ENCODE peak calls at places on chromosomes 13 and 19, in six cellular contexts. C is astrocyte; P is keratinocyte; R is Peyer's patch; G is breast epithelium; J is CD8-positive, alpha-beta T cell. U is an unnamed sample.

GRCh38 chr19:23823952-23824389 is 65.3 kb upstream of the ZNF681 start:
- DNase-seq in C (no peak), P (no peak), R (no peak), G (no peak), J (no peak), U (no peak)

GRCh38 chr13:26476744-26477129 is 80.7 kb upstream of the WASF3 start:
- DNase-seq in C (no peak), P (no peak), R (no peak), G (no peak), J (no peak), U (no peak)

GRCh38 chr13:51819544-51819943 is 15.6 kb upstream of the DHRS12 start:
- DNase-seq in C (no peak), P (no peak), R (no peak), G (no peak), J (no peak), U (no peak)

GRCh38 chr13:110216403-110217041 is 90.4 kb downstream of the COL4A1 start:
- DNase-seq in C (peak), P (no peak), R (no peak), G (no peak), J (no peak), U (no peak)

GRCh38 chr13:43492281-43492680 is 294.5 kb downstream of the ENOX1 start:
- DNase-seq in C (no peak), P (no peak), R (no peak), G (no peak), J (no peak), U (no peak)

GRCh38 chr19:35935911-35936737 is at the start of gene LRFN3:
- DNase-seq in C (peak), P (peak), R (peak), G (no peak), J (no peak), U (no peak)

GRCh38 chr19:38387550-38388309 is at the start of gene GGN:
- DNase-seq in C (peak), P (peak), R (peak), G (peak), J (peak), U (peak)

GRCh38 chr13:31898383-31899071 is 133.0 kb upstream of the FRY start:
- DNase-seq in C (no peak), P (no peak), R (no peak), G (no peak), J (no peak), U (no peak)

GRCh38 chr13:74325106-74325505 is 190.9 kb upstream of the KLF12 start:
- DNase-seq in C (peak), P (no peak), R (no peak), G (no peak), J (no peak), U (no peak)

GRCh38 chr13:47480121-47480520 is 521.0 kb downstream of the SUCLA2 start:
- DNase-seq in C (peak), P (no peak), R (no peak), G (no peak), J (no peak), U (no peak)

GRCh38 chr13:38340624-38341023 is 9.0 kb upstream of the UFM1 start:
- DNase-seq in C (no peak), P (no peak), R (no peak), G (no peak), J (no peak), U (no peak)

GRCh38 chr19:9943744-9944143 is 7.4 kb upstream of the OLFM2 start:
- DNase-seq in C (no peak), P (no peak), R (no peak), G (no peak), J (no peak), U (no peak)

GRCh38 chr13:93476175-93476574 is 249.6 kb downstream of the GPC6 start:
- DNase-seq in C (peak), P (no peak), R (no peak), G (no peak), J (no peak), U (no peak)

GRCh38 chr13:48866204-48866603 is 109.5 kb upstream of the FNDC3A start:
- DNase-seq in C (no peak), P (no peak), R (no peak), G (no peak), J (no peak), U (no peak)

GRCh38 chr13:43244482-43244881 is 221.1 kb downstream of the DNAJC15 start:
- DNase-seq in C (no peak), P (no peak), R (no peak), G (no peak), J (no peak), U (no peak)

GRCh38 chr13:35266412-35266811 is 210.1 kb downstream of the MAB21L1 start:
- DNase-seq in C (no peak), P (no peak), R (no peak), G (no peak), J (no peak), U (no peak)

GRCh38 chr13:96426160-96426559 is 336.3 kb downstream of the HS6ST3 start:
- DNase-seq in C (no peak), P (no peak), R (no peak), G (no peak), J (no peak), U (no peak)

GRCh38 chr19:38455031-38455430 is 21.5 kb downstream of the RYR1 start:
- DNase-seq in C (peak), P (no peak), R (no peak), G (no peak), J (no peak), U (no peak)

GRCh38 chr19:41311072-41311471 is 1.1 kb downstream of the CCDC97 start:
- DNase-seq in C (no peak), P (no peak), R (no peak), G (no peak), J (no peak), U (no peak)

GRCh38 chr19:6694147-6694815 is 24.3 kb upstream of the TNFSF14 start:
- DNase-seq in C (no peak), P (no peak), R (no peak), G (no peak), J (no peak), U (no peak)

GRCh38 chr19:6198896-6199239 is 63.4 kb downstream of the ACSBG2 start:
- DNase-seq in C (no peak), P (no peak), R (no peak), G (no peak), J (no peak), U (no peak)

GRCh38 chr13:100440756-100441421 is 147.7 kb downstream of the GGACT start:
- DNase-seq in C (peak), P (no peak), R (no peak), G (no peak), J (no peak), U (no peak)

GRCh38 chr19:5913739-5914357 is at the start of gene CAPS:
- DNase-seq in C (peak), P (peak), R (no peak), G (peak), J (no peak), U (no peak)

GRCh38 chr13:81540777-81541176 is 1199.9 kb upstream of the SPRY2 start:
- DNase-seq in C (no peak), P (no peak), R (no peak), G (no peak), J (no peak), U (no peak)

GRCh38 chr13:73894995-73895571 is 239.1 kb downstream of the KLF12 start:
- DNase-seq in C (no peak), P (no peak), R (no peak), G (no peak), J (no peak), U (no peak)

GRCh38 chr13:70723732-70724131 is 615.5 kb upstream of the KLHL1 start:
- DNase-seq in C (no peak), P (no peak), R (no peak), G (no peak), J (no peak), U (no peak)
- TF ChIP-seq CTCF in C (peak), P (no peak), R (no peak), G (no peak), J (no peak), U (no peak)

GRCh38 chr13:106036870-106037269 is 498.6 kb downstream of the EFNB2 start:
- DNase-seq in C (no peak), P (no peak), R (no peak), G (no peak), J (no peak), U (no peak)

GRCh38 chr13:106028916-106029315 is 506.5 kb downstream of the EFNB2 start:
- DNase-seq in C (peak), P (no peak), R (no peak), G (no peak), J (no peak), U (no peak)

GRCh38 chr13:106034201-106034600 is 501.3 kb downstream of the EFNB2 start:
- DNase-seq in C (peak), P (peak), R (no peak), G (no peak), J (no peak), U (no peak)

GRCh38 chr13:106029901-106030300 is 505.6 kb downstream of the EFNB2 start:
- DNase-seq in C (no peak), P (no peak), R (no peak), G (no peak), J (no peak), U (no peak)

GRCh38 chr13:106033634-106034033 is 501.8 kb downstream of the EFNB2 start:
- DNase-seq in C (peak), P (no peak), R (no peak), G (no peak), J (no peak), U (no peak)
- TF ChIP-seq CTCF in C (peak), P (peak), R (no peak), G (no peak), J (no peak), U (no peak)

GRCh38 chr19:1173160-1173844 is 766 bp downstream of the SBNO2 start:
- DNase-seq in C (no peak), P (no peak), R (peak), G (no peak), J (no peak), U (peak)

GRCh38 chr19:1173845-1174809 is at the start of gene SBNO2:
- DNase-seq in C (peak), P (no peak), R (peak), G (peak), J (peak), U (peak)

GRCh38 chr19:1181606-1182005 is 7.5 kb upstream of the SBNO2 start:
- DNase-seq in C (no peak), P (no peak), R (no peak), G (peak), J (no peak), U (no peak)

GRCh38 chr19:1175020-1175419 is 952 bp upstream of the SBNO2 start:
- DNase-seq in C (no peak), P (no peak), R (no peak), G (no peak), J (no peak), U (no peak)

GRCh38 chr19:1177322-1178114 is 3.5 kb upstream of the SBNO2 start:
- DNase-seq in C (peak), P (peak), R (no peak), G (no peak), J (no peak), U (no peak)
- TF ChIP-seq CTCF in C (no peak), P (peak), R (no peak), G (peak), J (no peak), U (no peak)

GRCh38 chr19:14571695-14572490 is at the start of gene NDUFB7:
- DNase-seq in C (peak), P (peak), R (peak), G (peak), J (peak), U (peak)
- TF ChIP-seq CTCF in C (peak), P (peak), R (peak), G (peak), J (peak), U (peak)

DNA sequence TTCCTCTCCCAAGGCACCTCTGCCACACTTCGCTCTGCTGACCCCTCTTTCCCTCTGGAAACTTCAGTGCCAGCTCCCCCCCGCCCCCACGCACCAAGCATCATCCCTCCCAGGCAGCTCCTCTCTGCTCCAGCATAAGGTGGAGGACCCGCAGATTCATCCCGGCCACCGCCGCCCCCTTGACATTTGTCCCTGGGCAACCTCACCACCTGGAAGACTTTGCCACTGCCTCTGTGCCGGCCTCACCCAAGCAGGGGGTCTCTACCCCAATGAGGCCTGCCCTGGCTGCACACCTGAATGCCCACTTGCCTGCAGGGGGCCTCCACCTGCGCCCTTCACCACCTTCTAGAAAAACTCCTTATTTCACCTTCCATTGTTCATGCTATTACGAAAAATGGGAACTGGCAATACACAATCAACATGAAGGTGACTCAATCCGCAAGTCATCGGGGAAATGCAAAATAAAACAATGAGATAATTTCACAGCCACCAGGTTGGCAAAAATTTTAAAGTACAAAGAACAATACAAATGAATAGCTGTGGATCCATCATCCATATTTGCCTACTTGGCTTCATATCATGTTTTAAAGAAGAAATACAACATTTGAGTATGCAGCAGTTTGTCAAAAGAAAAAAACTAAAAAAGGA is 21.9 kb downstream of the CCNE1 start:
- DNase-seq in C (no peak), P (no peak), R (no peak), G (no peak), J (no peak), U (no peak)
- TF ChIP-seq CTCF in C (no peak), P (no peak), R (no peak), G (no peak), J (no peak), U (no peak)

GRCh38 chr13:103140001-103140671 is 73.9 kb upstream of the SLC10A2 start:
- DNase-seq in C (no peak), P (no peak), R (no peak), G (no peak), J (no peak), U (no peak)
- TF ChIP-seq CTCF in C (peak), P (peak), R (peak), G (no peak), J (no peak), U (no peak)

GRCh38 chr19:49120868-49121267 is 1.5 kb downstream of the PPFIA3 start:
- DNase-seq in C (no peak), P (no peak), R (no peak), G (no peak), J (no peak), U (no peak)

GRCh38 chr19:49117677-49118564 is 1.0 kb downstream of the C19orf73 start:
- DNase-seq in C (no peak), P (no peak), R (no peak), G (no peak), J (no peak), U (no peak)

GRCh38 chr19:49119411-49120324 is at the start of gene PPFIA3:
- DNase-seq in C (peak), P (no peak), R (no peak), G (peak), J (no peak), U (peak)

GRCh38 chr19:49120325-49120683 is 960 bp downstream of the PPFIA3 start:
- DNase-seq in C (no peak), P (no peak), R (no peak), G (no peak), J (no peak), U (no peak)

DNA sequence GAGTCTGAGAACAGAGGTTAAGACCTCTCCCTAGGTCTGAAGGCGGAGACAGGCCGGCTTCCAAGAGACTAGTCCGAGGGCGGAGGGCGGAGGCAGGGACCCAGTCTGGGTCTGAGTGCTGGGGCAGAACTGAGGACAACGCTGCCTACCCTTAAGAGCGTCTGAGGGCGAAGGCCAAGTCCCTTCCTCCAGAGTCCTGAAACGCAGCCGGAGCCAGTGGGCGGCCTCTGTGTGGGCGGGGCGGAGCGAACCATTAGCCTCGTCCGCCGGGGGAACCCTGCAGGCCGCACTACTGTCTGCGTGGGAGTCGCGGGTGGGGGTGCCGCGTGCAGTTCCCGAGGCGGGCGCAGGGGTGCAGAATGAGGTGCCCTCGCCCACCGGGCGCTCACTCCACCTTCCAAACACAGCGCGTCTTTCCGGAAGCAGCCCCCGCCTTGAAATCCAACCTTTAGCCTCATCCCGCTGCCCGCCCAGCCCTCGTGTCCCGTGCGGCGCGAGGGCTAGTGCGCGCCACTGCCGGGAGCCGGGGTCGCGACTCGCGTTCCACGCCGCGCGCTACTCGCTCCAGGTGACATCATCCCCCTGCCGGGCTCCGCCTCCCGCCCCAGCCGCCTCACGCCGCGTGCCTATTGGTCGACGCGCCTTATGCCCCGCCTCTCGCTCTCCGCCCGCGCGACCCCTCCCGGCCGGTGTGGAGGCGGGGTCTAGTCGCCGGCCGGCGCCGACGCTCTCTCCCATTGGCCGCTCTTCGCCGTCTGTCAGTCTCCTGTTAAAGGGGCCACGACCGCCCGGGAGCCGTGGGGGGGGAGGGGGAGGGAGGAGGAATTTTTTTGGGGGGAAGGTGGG is at the start of gene C19orf73:
- DNase-seq in C (peak), P (peak), R (peak), G (peak), J (peak), U (peak)
- TF ChIP-seq CTCF in C (no peak), P (no peak), R (no peak), G (peak), J (peak), U (no peak)

GRCh38 chr19:19110410-19111137 is 27.7 kb downstream of the TMEM161A start:
- DNase-seq in C (no peak), P (no peak), R (no peak), G (no peak), J (no peak), U (no peak)
- TF ChIP-seq CTCF in C (peak), P (no peak), R (peak), G (no peak), J (no peak), U (no peak)

U was measured in activated B cell treated with CpG ODN at 0.5 μM for 24 hours.